ENCODE peak calls at places on chromosomes 4 and X, in six cellular contexts. One of them, this sample, is unnamed.

GRCh38 chr4:152700151-152700550 is 20.4 kb upstream of the TMEM154 start:
- DNase-seq in astrocyte of the spinal cord: no peak
- DNase-seq in NCI-H1105 treated with DMSO at 0.1 percent for 48 hours: no peak
- DNase-seq in activated CD4-positive, alpha-beta T cell treated with anti-CD3 and anti-CD28 coated beads, Interleukin-2, amount 50 U/mL, for 4 hours: no peak
- DNase-seq in stimulated activated CD4-positive, alpha-beta T cell treated with anti-CD3 and anti-CD28 coated beads, Interleukin-12 subunit alpha, Interleukin-12 subunit beta, amount 100 ng/mL, for 48 hours: no peak
- DNase-seq in posterior cingulate gyrus: no peak
- DNase-seq in this sample: no peak

GRCh38 chrX:107827137-107827831 is 1.6 kb downstream of the MID2 start:
- DNase-seq in astrocyte of the spinal cord: no peak
- DNase-seq in posterior cingulate gyrus: no peak
- DNase-seq in stimulated activated CD4-positive, alpha-beta T cell treated with anti-CD3 and anti-CD28 coated beads, Interleukin-12 subunit alpha, Interleukin-12 subunit beta, amount 100 ng/mL, for 48 hours: no peak
- DNase-seq in activated CD4-positive, alpha-beta T cell treated with anti-CD3 and anti-CD28 coated beads, Interleukin-2, amount 50 U/mL, for 4 hours: no peak
- DNase-seq in NCI-H1105 treated with DMSO at 0.1 percent for 48 hours: no peak
- DNase-seq in this sample: no peak

GRCh38 chr4:140242357-140243284 is 88.6 kb upstream of the MAML3 start:
- DNase-seq in astrocyte of the spinal cord: no peak
- DNase-seq in stimulated activated CD4-positive, alpha-beta T cell treated with anti-CD3 and anti-CD28 coated beads, Interleukin-12 subunit alpha, Interleukin-12 subunit beta, amount 100 ng/mL, for 48 hours: no peak
- DNase-seq in posterior cingulate gyrus: no peak
- DNase-seq in activated CD4-positive, alpha-beta T cell treated with anti-CD3 and anti-CD28 coated beads, Interleukin-2, amount 50 U/mL, for 4 hours: no peak
- DNase-seq in NCI-H1105 treated with DMSO at 0.1 percent for 48 hours: no peak
- DNase-seq in this sample: no peak

GRCh38 chr4:13920901-13921300 is 293.4 kb upstream of the BOD1L1 start:
- DNase-seq in astrocyte of the spinal cord: peak
- DNase-seq in activated CD4-positive, alpha-beta T cell treated with anti-CD3 and anti-CD28 coated beads, Interleukin-2, amount 50 U/mL, for 4 hours: no peak
- DNase-seq in NCI-H1105 treated with DMSO at 0.1 percent for 48 hours: no peak
- DNase-seq in posterior cingulate gyrus: no peak
- DNase-seq in stimulated activated CD4-positive, alpha-beta T cell treated with anti-CD3 and anti-CD28 coated beads, Interleukin-12 subunit alpha, Interleukin-12 subunit beta, amount 100 ng/mL, for 48 hours: no peak
- DNase-seq in this sample: no peak

GRCh38 chrX:95762716-95763115 is 921.9 kb upstream of the DIAPH2 start:
- DNase-seq in stimulated activated CD4-positive, alpha-beta T cell treated with anti-CD3 and anti-CD28 coated beads, Interleukin-12 subunit alpha, Interleukin-12 subunit beta, amount 100 ng/mL, for 48 hours: no peak
- DNase-seq in astrocyte of the spinal cord: no peak
- DNase-seq in posterior cingulate gyrus: no peak
- DNase-seq in NCI-H1105 treated with DMSO at 0.1 percent for 48 hours: no peak
- DNase-seq in activated CD4-positive, alpha-beta T cell treated with anti-CD3 and anti-CD28 coated beads, Interleukin-2, amount 50 U/mL, for 4 hours: no peak
- DNase-seq in this sample: no peak

GRCh38 chrX:92247076-92247475 is 467.9 kb downstream of the PCDH11X start:
- DNase-seq in astrocyte of the spinal cord: peak
- DNase-seq in stimulated activated CD4-positive, alpha-beta T cell treated with anti-CD3 and anti-CD28 coated beads, Interleukin-12 subunit alpha, Interleukin-12 subunit beta, amount 100 ng/mL, for 48 hours: no peak
- DNase-seq in posterior cingulate gyrus: no peak
- DNase-seq in NCI-H1105 treated with DMSO at 0.1 percent for 48 hours: no peak
- DNase-seq in activated CD4-positive, alpha-beta T cell treated with anti-CD3 and anti-CD28 coated beads, Interleukin-2, amount 50 U/mL, for 4 hours: no peak
- DNase-seq in this sample: no peak

GRCh38 chr4:168720396-168720795 is 223.5 kb downstream of the PALLD start:
- DNase-seq in NCI-H1105 treated with DMSO at 0.1 percent for 48 hours: no peak
- DNase-seq in stimulated activated CD4-positive, alpha-beta T cell treated with anti-CD3 and anti-CD28 coated beads, Interleukin-12 subunit alpha, Interleukin-12 subunit beta, amount 100 ng/mL, for 48 hours: no peak
- DNase-seq in posterior cingulate gyrus: no peak
- DNase-seq in activated CD4-positive, alpha-beta T cell treated with anti-CD3 and anti-CD28 coated beads, Interleukin-2, amount 50 U/mL, for 4 hours: no peak
- DNase-seq in astrocyte of the spinal cord: no peak
- DNase-seq in this sample: no peak

GRCh38 chr4:1767770-1768366 is 25.2 kb upstream of the FGFR3 start:
- DNase-seq in posterior cingulate gyrus: no peak
- DNase-seq in NCI-H1105 treated with DMSO at 0.1 percent for 48 hours: no peak
- DNase-seq in astrocyte of the spinal cord: peak
- DNase-seq in activated CD4-positive, alpha-beta T cell treated with anti-CD3 and anti-CD28 coated beads, Interleukin-2, amount 50 U/mL, for 4 hours: no peak
- DNase-seq in stimulated activated CD4-positive, alpha-beta T cell treated with anti-CD3 and anti-CD28 coated beads, Interleukin-12 subunit alpha, Interleukin-12 subunit beta, amount 100 ng/mL, for 48 hours: no peak
- DNase-seq in this sample: no peak

GRCh38 chrX:94961730-94962129 is 1287.7 kb downstream of the FAM133A start:
- DNase-seq in NCI-H1105 treated with DMSO at 0.1 percent for 48 hours: peak
- DNase-seq in activated CD4-positive, alpha-beta T cell treated with anti-CD3 and anti-CD28 coated beads, Interleukin-2, amount 50 U/mL, for 4 hours: no peak
- DNase-seq in posterior cingulate gyrus: no peak
- DNase-seq in stimulated activated CD4-positive, alpha-beta T cell treated with anti-CD3 and anti-CD28 coated beads, Interleukin-12 subunit alpha, Interleukin-12 subunit beta, amount 100 ng/mL, for 48 hours: no peak
- DNase-seq in astrocyte of the spinal cord: no peak
- DNase-seq in this sample: no peak

GRCh38 chr4:126708716-126709115 is 924.0 kb upstream of the INTU start:
- DNase-seq in posterior cingulate gyrus: no peak
- DNase-seq in astrocyte of the spinal cord: no peak
- DNase-seq in stimulated activated CD4-positive, alpha-beta T cell treated with anti-CD3 and anti-CD28 coated beads, Interleukin-12 subunit alpha, Interleukin-12 subunit beta, amount 100 ng/mL, for 48 hours: no peak
- DNase-seq in activated CD4-positive, alpha-beta T cell treated with anti-CD3 and anti-CD28 coated beads, Interleukin-2, amount 50 U/mL, for 4 hours: no peak
- DNase-seq in NCI-H1105 treated with DMSO at 0.1 percent for 48 hours: peak
- DNase-seq in this sample: no peak

GRCh38 chrX:78574306-78574705 is 84.8 kb downstream of the RTL3 start:
- DNase-seq in activated CD4-positive, alpha-beta T cell treated with anti-CD3 and anti-CD28 coated beads, Interleukin-2, amount 50 U/mL, for 4 hours: no peak
- DNase-seq in NCI-H1105 treated with DMSO at 0.1 percent for 48 hours: no peak
- DNase-seq in posterior cingulate gyrus: no peak
- DNase-seq in stimulated activated CD4-positive, alpha-beta T cell treated with anti-CD3 and anti-CD28 coated beads, Interleukin-12 subunit alpha, Interleukin-12 subunit beta, amount 100 ng/mL, for 48 hours: no peak
- DNase-seq in astrocyte of the spinal cord: no peak
- DNase-seq in this sample: no peak

This sample was measured in Right ventricle myocardium inferior.